ENCODE peak calls at places on chromosome 16, in ten cellular contexts. One of them, this sample, is unnamed.

GRCh38 chr16:13645525-13645924 is 274.4 kb upstream of the ERCC4 start:
- DNase-seq in uterus: no peak
- DNase-seq in cardiac muscle cell: no peak
- DNase-seq in spleen: no peak
- DNase-seq in cardiac fibroblast: no peak
- DNase-seq in progenitor cell of endocrine pancreas: no peak
- DNase-seq in fibroblast of mammary gland: no peak
- DNase-seq in tibial nerve: no peak
- DNase-seq in neural progenitor cell: no peak
- DNase-seq in AG04450: no peak
- DNase-seq in this sample: no peak

GRCh38 chr16:86661715-86662114 is 83.4 kb downstream of the FOXL1 start:
- DNase-seq in uterus: no peak
- DNase-seq in cardiac muscle cell: peak; percentile 37
- DNase-seq in spleen: no peak
- DNase-seq in cardiac fibroblast: peak; percentile 21
- DNase-seq in progenitor cell of endocrine pancreas: no peak
- DNase-seq in fibroblast of mammary gland: peak; percentile 65
- DNase-seq in tibial nerve: no peak
- DNase-seq in neural progenitor cell: no peak
- DNase-seq in AG04450: no peak
- DNase-seq in this sample: no peak

GRCh38 chr16:87706278-87707000 is 59.3 kb downstream of the KLHDC4 start:
- DNase-seq in uterus: no peak
- DNase-seq in cardiac muscle cell: no peak
- DNase-seq in spleen: no peak
- DNase-seq in cardiac fibroblast: no peak
- DNase-seq in progenitor cell of endocrine pancreas: no peak
- DNase-seq in fibroblast of mammary gland: no peak
- DNase-seq in tibial nerve: no peak
- DNase-seq in neural progenitor cell: peak; percentile 52
- DNase-seq in AG04450: no peak
- DNase-seq in this sample: no peak

GRCh38 chr16:86222965-86223551 is 287.3 kb upstream of the FOXF1 start:
- DNase-seq in uterus: no peak
- DNase-seq in cardiac muscle cell: no peak
- DNase-seq in spleen: no peak
- DNase-seq in cardiac fibroblast: peak; percentile 88
- DNase-seq in progenitor cell of endocrine pancreas: no peak
- DNase-seq in fibroblast of mammary gland: peak; percentile 93
- DNase-seq in tibial nerve: no peak
- DNase-seq in neural progenitor cell: no peak
- DNase-seq in AG04450: peak; percentile 94
- DNase-seq in this sample: no peak

GRCh38 chr16:85350973-85351372 is 238.7 kb upstream of the CIBAR2 start:
- DNase-seq in uterus: peak; percentile 67
- DNase-seq in cardiac muscle cell: peak; percentile 62
- DNase-seq in spleen: no peak
- DNase-seq in cardiac fibroblast: peak; percentile 85
- DNase-seq in progenitor cell of endocrine pancreas: no peak
- DNase-seq in fibroblast of mammary gland: peak; percentile 83
- DNase-seq in tibial nerve: peak; percentile 74
- DNase-seq in neural progenitor cell: no peak
- DNase-seq in AG04450: peak; percentile 92
- DNase-seq in this sample: no peak

GRCh38 chr16:82653550-82654511 is 27.1 kb downstream of the CDH13 start:
- DNase-seq in uterus: peak; percentile 18
- DNase-seq in cardiac muscle cell: peak; percentile 15
- DNase-seq in spleen: no peak
- DNase-seq in cardiac fibroblast: peak; percentile 93
- DNase-seq in progenitor cell of endocrine pancreas: no peak
- DNase-seq in fibroblast of mammary gland: peak; percentile 85
- DNase-seq in tibial nerve: no peak
- DNase-seq in neural progenitor cell: no peak
- DNase-seq in AG04450: peak; percentile 82
- DNase-seq in this sample: no peak

GRCh38 chr16:52611817-52612673 is 65.1 kb upstream of the TOX3 start:
- DNase-seq in uterus: no peak
- DNase-seq in cardiac muscle cell: no peak
- DNase-seq in spleen: no peak
- DNase-seq in cardiac fibroblast: no peak
- DNase-seq in progenitor cell of endocrine pancreas: no peak
- DNase-seq in fibroblast of mammary gland: no peak
- DNase-seq in tibial nerve: no peak
- DNase-seq in neural progenitor cell: no peak
- DNase-seq in AG04450: no peak
- DNase-seq in this sample: no peak

GRCh38 chr16:57042157-57043111 is 49.9 kb upstream of the CPNE2 start:
- DNase-seq in uterus: no peak
- DNase-seq in cardiac muscle cell: no peak
- DNase-seq in spleen: peak; percentile 88
- DNase-seq in cardiac fibroblast: peak; percentile 42
- DNase-seq in progenitor cell of endocrine pancreas: no peak
- DNase-seq in fibroblast of mammary gland: no peak
- DNase-seq in tibial nerve: no peak
- DNase-seq in neural progenitor cell: no peak
- DNase-seq in AG04450: no peak
- DNase-seq in this sample: no peak

GRCh38 chr16:89982318-89982717 is 33.8 kb downstream of the DEF8 start:
- DNase-seq in uterus: no peak
- DNase-seq in cardiac muscle cell: no peak
- DNase-seq in spleen: no peak
- DNase-seq in cardiac fibroblast: no peak
- DNase-seq in progenitor cell of endocrine pancreas: no peak
- DNase-seq in fibroblast of mammary gland: no peak
- DNase-seq in tibial nerve: no peak
- DNase-seq in neural progenitor cell: no peak
- DNase-seq in AG04450: no peak
- DNase-seq in this sample: no peak

GRCh38 chr16:528111-529011 is 849 bp downstream of the CAPN15 start:
- DNase-seq in uterus: peak; percentile 44
- DNase-seq in cardiac muscle cell: peak; percentile 57
- DNase-seq in spleen: peak; percentile 88
- DNase-seq in cardiac fibroblast: peak; percentile 71
- DNase-seq in progenitor cell of endocrine pancreas: no peak
- DNase-seq in fibroblast of mammary gland: peak; percentile 76
- DNase-seq in tibial nerve: no peak
- DNase-seq in neural progenitor cell: peak; percentile 62
- DNase-seq in AG04450: no peak
- DNase-seq in this sample: peak; percentile 49

GRCh38 chr16:75614247-75614897 is 8.7 kb downstream of the ADAT1 start:
- DNase-seq in uterus: no peak
- DNase-seq in cardiac muscle cell: peak; percentile 41
- DNase-seq in spleen: no peak
- DNase-seq in cardiac fibroblast: peak; percentile 73
- DNase-seq in progenitor cell of endocrine pancreas: no peak
- DNase-seq in fibroblast of mammary gland: peak; percentile 79
- DNase-seq in tibial nerve: no peak
- DNase-seq in neural progenitor cell: no peak
- DNase-seq in AG04450: no peak
- DNase-seq in this sample: no peak

GRCh38 chr16:87586201-87586782 is 16.0 kb upstream of the JPH3 start:
- DNase-seq in uterus: no peak
- DNase-seq in cardiac muscle cell: no peak
- DNase-seq in spleen: no peak
- DNase-seq in cardiac fibroblast: peak; percentile 11
- DNase-seq in progenitor cell of endocrine pancreas: no peak
- DNase-seq in fibroblast of mammary gland: no peak
- DNase-seq in tibial nerve: no peak
- DNase-seq in neural progenitor cell: no peak
- DNase-seq in AG04450: no peak
- DNase-seq in this sample: no peak

DNA sequence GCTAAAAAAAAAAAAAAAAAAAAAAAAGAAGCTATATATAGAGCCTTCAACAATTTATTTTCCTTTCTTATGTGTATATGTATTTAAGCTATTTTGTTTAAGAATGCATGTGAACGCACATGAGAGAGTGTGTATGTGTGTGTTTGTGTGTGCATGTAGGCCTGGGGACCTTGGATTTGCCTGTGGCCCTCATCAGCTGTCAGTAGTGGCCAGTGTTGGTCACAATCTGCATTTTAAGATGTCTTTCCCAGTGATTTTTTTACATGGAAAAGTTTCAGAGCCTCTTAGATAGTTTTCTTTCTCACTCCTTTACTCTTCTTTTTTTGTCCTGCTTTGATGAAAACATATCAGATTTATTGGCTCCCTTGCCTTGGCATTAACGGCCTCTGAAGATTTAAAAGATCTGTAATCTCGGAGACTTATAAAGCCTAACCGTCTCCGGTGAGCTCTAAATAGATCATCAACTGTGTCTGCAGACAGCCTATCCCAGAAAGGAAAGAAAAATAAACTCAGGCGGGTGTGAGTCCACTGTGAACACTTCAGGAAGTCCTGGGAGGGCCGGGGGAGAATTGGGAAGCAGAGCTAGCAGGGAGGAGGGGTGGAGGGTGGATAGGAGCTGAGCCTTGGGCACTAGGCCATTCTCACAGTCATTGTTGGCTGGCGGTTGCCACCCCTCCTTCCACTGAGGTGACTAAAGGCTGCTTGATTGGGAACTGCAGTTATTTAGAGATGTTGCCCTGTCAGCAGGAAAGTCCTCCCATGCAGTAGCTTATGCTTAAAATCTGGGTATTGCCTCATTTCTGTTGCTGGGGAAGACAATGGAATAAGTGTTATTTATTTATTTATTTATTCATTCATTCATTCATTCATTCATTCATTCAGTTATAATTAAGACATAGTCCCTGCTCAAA is 86.8 kb downstream of the WWP2 start:
- DNase-seq in uterus: peak; percentile 82
- DNase-seq in cardiac muscle cell: peak; percentile 74
- DNase-seq in spleen: peak; percentile 83
- DNase-seq in cardiac fibroblast: peak; percentile 92
- DNase-seq in progenitor cell of endocrine pancreas: no peak
- DNase-seq in fibroblast of mammary gland: peak; percentile 97
- DNase-seq in tibial nerve: peak; percentile 81
- DNase-seq in neural progenitor cell: no peak
- DNase-seq in AG04450: peak; percentile 84
- DNase-seq in this sample: peak; percentile 31
- TF ChIP-seq CTCF in uterus: no peak
- TF ChIP-seq CTCF in cardiac muscle cell: peak; percentile 4
- TF ChIP-seq CTCF in spleen: no peak
- TF ChIP-seq CTCF in cardiac fibroblast: peak; percentile 11
- TF ChIP-seq CTCF in progenitor cell of endocrine pancreas: no peak
- TF ChIP-seq CTCF in fibroblast of mammary gland: peak; percentile 13
- TF ChIP-seq CTCF in tibial nerve: no peak
- TF ChIP-seq CTCF in neural progenitor cell: no peak
- TF ChIP-seq CTCF in AG04450: no peak
- TF ChIP-seq CTCF in this sample: no peak

DNA sequence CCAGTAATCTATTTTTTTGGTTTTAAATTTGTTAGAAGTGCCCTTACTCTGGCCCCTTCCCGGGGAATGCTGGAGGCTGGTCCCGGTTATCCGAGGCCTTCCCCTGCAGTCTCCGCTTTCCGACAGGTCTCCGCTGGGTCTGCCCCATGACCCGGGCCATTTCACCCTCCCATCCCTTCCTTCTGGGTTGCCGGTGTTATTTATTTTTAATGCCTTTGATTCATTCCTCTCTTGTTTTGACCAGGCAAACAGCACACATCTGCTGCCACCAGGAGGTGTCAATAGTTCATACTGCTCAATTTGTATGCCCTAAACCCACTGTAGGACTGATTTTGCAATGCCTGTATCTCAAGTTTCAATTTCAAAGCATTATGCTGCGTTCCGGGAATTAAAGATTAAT is 113.2 kb upstream of the IRX5 start:
- DNase-seq in uterus: no peak
- DNase-seq in cardiac muscle cell: peak; percentile 23
- DNase-seq in spleen: no peak
- DNase-seq in cardiac fibroblast: peak; percentile 27
- DNase-seq in progenitor cell of endocrine pancreas: no peak
- DNase-seq in fibroblast of mammary gland: peak; percentile 25
- DNase-seq in tibial nerve: no peak
- DNase-seq in neural progenitor cell: peak; percentile 26
- DNase-seq in AG04450: no peak
- DNase-seq in this sample: peak; percentile 8
- TF ChIP-seq CTCF in uterus: no peak
- TF ChIP-seq CTCF in cardiac muscle cell: peak; percentile 9
- TF ChIP-seq CTCF in spleen: no peak
- TF ChIP-seq CTCF in cardiac fibroblast: peak; percentile 26
- TF ChIP-seq CTCF in progenitor cell of endocrine pancreas: peak; percentile 48
- TF ChIP-seq CTCF in fibroblast of mammary gland: peak; percentile 27
- TF ChIP-seq CTCF in tibial nerve: no peak
- TF ChIP-seq CTCF in neural progenitor cell: peak; percentile 48
- TF ChIP-seq CTCF in AG04450: no peak
- TF ChIP-seq CTCF in this sample: no peak

DNA sequence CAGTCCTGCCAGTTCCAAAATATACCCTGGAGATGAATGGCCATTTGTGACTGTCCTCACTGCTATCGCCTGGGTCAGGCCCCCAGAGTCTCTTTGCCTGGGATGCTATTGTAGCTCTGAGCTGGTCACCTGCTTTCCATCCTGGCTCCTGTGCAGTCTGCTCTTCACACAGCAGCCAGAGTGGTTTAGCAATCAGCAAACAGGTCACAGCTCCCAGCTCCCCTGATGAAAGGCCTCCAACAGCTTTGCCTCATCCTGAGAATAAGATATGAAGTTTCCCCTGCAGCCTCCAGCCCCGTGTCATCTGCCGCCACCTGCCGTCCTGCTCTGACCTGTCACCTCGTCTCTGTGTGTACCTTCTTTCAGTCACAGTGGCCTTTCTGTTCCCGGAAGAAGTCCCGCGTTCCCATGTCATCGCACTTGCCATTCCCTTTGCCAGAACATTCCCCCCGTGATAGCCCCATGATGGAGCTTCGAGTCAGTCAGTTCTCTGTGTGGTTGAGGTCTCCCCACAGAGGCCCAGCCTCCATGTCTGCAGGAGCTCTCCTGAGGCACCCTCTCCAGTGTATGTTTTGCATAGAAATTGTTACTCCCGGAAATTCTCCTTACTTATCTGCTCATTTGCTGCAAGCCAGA is 281.5 kb downstream of the SNX29 start:
- DNase-seq in uterus: no peak
- DNase-seq in cardiac muscle cell: peak; percentile 35
- DNase-seq in spleen: no peak
- DNase-seq in cardiac fibroblast: no peak
- DNase-seq in progenitor cell of endocrine pancreas: no peak
- DNase-seq in fibroblast of mammary gland: no peak
- DNase-seq in tibial nerve: no peak
- DNase-seq in neural progenitor cell: peak; percentile 41
- DNase-seq in AG04450: no peak
- DNase-seq in this sample: no peak
- TF ChIP-seq CTCF in uterus: no peak
- TF ChIP-seq CTCF in cardiac muscle cell: no peak
- TF ChIP-seq CTCF in spleen: no peak
- TF ChIP-seq CTCF in cardiac fibroblast: peak; percentile 4
- TF ChIP-seq CTCF in progenitor cell of endocrine pancreas: peak; percentile 26
- TF ChIP-seq CTCF in fibroblast of mammary gland: no peak
- TF ChIP-seq CTCF in tibial nerve: no peak
- TF ChIP-seq CTCF in neural progenitor cell: peak; percentile 34
- TF ChIP-seq CTCF in AG04450: no peak
- TF ChIP-seq CTCF in this sample: no peak

DNA sequence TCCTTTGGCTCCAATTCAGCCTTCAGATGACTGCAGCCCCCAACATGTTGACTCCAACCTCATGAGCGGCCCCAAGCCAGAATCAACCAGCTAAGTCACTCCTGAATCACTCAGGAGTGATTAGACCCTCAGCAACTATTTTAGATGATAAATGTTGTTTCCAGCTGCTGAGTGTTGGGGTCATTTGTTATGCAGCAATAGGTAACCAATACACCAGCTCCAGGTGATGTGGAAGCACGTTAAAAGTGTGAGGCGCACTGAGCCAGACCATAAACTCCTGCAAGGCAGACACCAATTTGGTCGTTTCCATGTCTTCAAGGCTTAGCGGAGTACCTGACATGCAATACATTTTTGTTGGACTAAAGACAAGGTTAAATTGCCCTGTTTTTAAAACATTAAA is 17.5 kb downstream of the COQ7 start:
- DNase-seq in uterus: no peak
- DNase-seq in cardiac muscle cell: no peak
- DNase-seq in spleen: no peak
- DNase-seq in cardiac fibroblast: no peak
- DNase-seq in progenitor cell of endocrine pancreas: no peak
- DNase-seq in fibroblast of mammary gland: no peak
- DNase-seq in tibial nerve: no peak
- DNase-seq in neural progenitor cell: no peak
- DNase-seq in AG04450: no peak
- DNase-seq in this sample: no peak
- TF ChIP-seq CTCF in uterus: no peak
- TF ChIP-seq CTCF in cardiac muscle cell: no peak
- TF ChIP-seq CTCF in spleen: no peak
- TF ChIP-seq CTCF in cardiac fibroblast: no peak
- TF ChIP-seq CTCF in progenitor cell of endocrine pancreas: no peak
- TF ChIP-seq CTCF in fibroblast of mammary gland: no peak
- TF ChIP-seq CTCF in tibial nerve: no peak
- TF ChIP-seq CTCF in neural progenitor cell: no peak
- TF ChIP-seq CTCF in AG04450: no peak
- TF ChIP-seq CTCF in this sample: no peak

This sample was measured in nephron progenitor cell.